ENCODE peak calls at places on chromosomes 11 and 22, in nine cellular contexts. U, V, R, I, D, H, C, Z and T are unnamed samples.

GRCh38 chr22:46000081-46001027 is 23.4 kb upstream of the WNT7B start:
- DNase-seq in D (no peak), C (no peak), R (no peak), I (no peak), U (no peak), V (no peak), Z (no peak), H (no peak), T (no peak)

GRCh38 chr11:23320131-23320530 is 459.9 kb upstream of the CCDC179 start:
- DNase-seq in D (no peak), H (no peak), U (peak; percentile 7), C (no peak), I (no peak), R (no peak), V (no peak), Z (no peak), T (no peak)

GRCh38 chr11:35525501-35526175 is at the start of gene PAMR1:
- DNase-seq in V (peak; percentile 23), R (peak; percentile 27), C (peak; percentile 26), D (no peak), I (peak; percentile 28), U (no peak), Z (no peak), H (no peak), T (no peak)

GRCh38 chr11:87300640-87301381 is 263.1 kb downstream of the TMEM135 start:
- DNase-seq in H (no peak), V (no peak), C (no peak), R (no peak), D (no peak), U (no peak), Z (no peak), I (no peak), T (no peak)

GRCh38 chr11:75536786-75537629 is 11.3 kb upstream of the GDPD5 start:
- DNase-seq in R (no peak), U (peak; percentile 87), C (peak; percentile 73), Z (no peak), I (no peak), H (peak; percentile 34), V (no peak), D (peak; percentile 51), T (no peak)

GRCh38 chr11:118786657-118787056 is 4.3 kb downstream of the DDX6 start:
- DNase-seq in R (no peak), U (no peak), Z (no peak), V (no peak), H (no peak), C (no peak), I (no peak), D (no peak), T (no peak)

GRCh38 chr11:119375629-119376196 is 5.8 kb downstream of the USP2 start:
- DNase-seq in H (no peak), D (no peak), U (no peak), Z (no peak), C (no peak), R (no peak), V (peak; percentile 66), I (no peak), T (peak; percentile 83)

GRCh38 chr11:6646040-6646439 is 9.6 kb downstream of the DCHS1 start:
- DNase-seq in D (no peak), I (peak; percentile 49), C (no peak), R (no peak), H (no peak), Z (no peak), U (peak; percentile 20), V (no peak), T (peak; percentile 79)

GRCh38 chr22:38748487-38749136 is 7.2 kb downstream of the SUN2 start:
- DNase-seq in I (no peak), C (no peak), H (no peak), R (no peak), D (no peak), V (no peak), U (no peak), Z (no peak), T (no peak)

GRCh38 chr22:22720201-22720723 is 75.8 kb downstream of the GGTLC2 start:
- DNase-seq in V (no peak), D (peak; percentile 39), U (peak; percentile 73), C (peak; percentile 74), Z (peak; percentile 39), R (peak; percentile 30), I (no peak), H (peak; percentile 57), T (no peak)

GRCh38 chr22:23675502-23676415 is 15.1 kb upstream of the RGL4 start:
- DNase-seq in C (no peak), V (peak; percentile 59), D (no peak), I (no peak), R (no peak), Z (no peak), H (no peak), U (peak; percentile 35), T (no peak)